ENCODE peak calls at places on chromosomes 4 and X, in eight cellular contexts. V is stimulated activated CD4-positive, alpha-beta T cell treated with anti-CD3 and anti-CD28 coated beads, Interleukin-1b, Interleukin-23, amount 100 ng/mL, for 1 hour; Y is WTC11; Q is activated CD4-positive, CD25-positive, alpha-beta regulatory T cell treated with anti-CD3 and anti-CD28 coated beads, Interleukin-2, amount 50 U/mL, for 72 hours; N is progenitor cell of endocrine pancreas; L is dorsolateral prefrontal cortex; U is spleen; T is ELF-1. I is an unnamed sample.

GRCh38 chr4:40621592-40622512 is 7.8 kb downstream of the RBM47 start:
- DNase-seq in V (no peak), Y (peak; percentile 22), Q (no peak), N (no peak), L (no peak), U (peak; percentile 84), T (peak; percentile 70), I (no peak)

GRCh38 chr4:107037188-107037587 is 1.1 kb upstream of the DKK2 start:
- DNase-seq in V (no peak), Y (peak; percentile 70), Q (no peak), N (peak; percentile 44), L (peak; percentile 46), U (peak; percentile 65), T (peak; percentile 78), I (peak; percentile 81)

GRCh38 chr4:164462471-164462870 is 291.5 kb upstream of the SMIM31 start:
- DNase-seq in V (no peak), Y (no peak), Q (no peak), N (no peak), L (no peak), U (no peak), T (no peak), I (no peak)

GRCh38 chr4:66688674-66689073 is 856.6 kb downstream of the CENPC start:
- DNase-seq in V (no peak), Y (no peak), Q (no peak), N (no peak), L (no peak), U (no peak), T (no peak), I (no peak)

GRCh38 chr4:26741491-26741871 is 119.2 kb upstream of the STIM2 start:
- DNase-seq in V (no peak), Y (no peak), Q (no peak), N (no peak), L (no peak), U (no peak), T (no peak), I (no peak)

GRCh38 chr4:139656614-139657486 is 8.8 kb upstream of the MGST2 start:
- DNase-seq in V (no peak), Y (peak; percentile 57), Q (no peak), N (peak; percentile 49), L (no peak), U (no peak), T (peak; percentile 82), I (no peak)

GRCh38 chr4:1077711-1078477 is 35.5 kb downstream of the RNF212 start:
- DNase-seq in V (no peak), Y (no peak), Q (no peak), N (no peak), L (no peak), U (no peak), T (no peak), I (no peak)

GRCh38 chr4:6437682-6438264 is 34.6 kb downstream of the PPP2R2C start:
- DNase-seq in V (no peak), Y (no peak), Q (no peak), N (no peak), L (no peak), U (no peak), T (no peak), I (no peak)

GRCh38 chr4:128060620-128061565 is at the start of gene LARP1B:
- DNase-seq in V (peak; percentile 91), Y (peak; percentile 96), Q (peak; percentile 92), N (peak; percentile 95), L (peak; percentile 81), U (peak; percentile 99), T (peak; percentile 97), I (peak; percentile 98)

GRCh38 chrX:46072776-46073175 is 472.4 kb downstream of the ZNF674 start:
- DNase-seq in V (no peak), Y (no peak), Q (no peak), N (no peak), L (no peak), U (no peak), T (no peak), I (no peak)

GRCh38 chrX:18769812-18770573 is 62.5 kb downstream of the PPEF1 start:
- DNase-seq in V (no peak), Y (no peak), Q (no peak), N (no peak), L (no peak), U (no peak), T (no peak), I (no peak)

GRCh38 chrX:28586891-28587635 is at the start of gene IL1RAPL1:
- DNase-seq in V (no peak), Y (no peak), Q (no peak), N (no peak), L (no peak), U (no peak), T (peak; percentile 33), I (no peak)

GRCh38 chr4:116302990-116303735 is 782.2 kb downstream of the TRAM1L1 start:
- DNase-seq in V (no peak), Y (no peak), Q (no peak), N (no peak), L (no peak), U (peak; percentile 30), T (no peak), I (no peak)

GRCh38 chr4:155734065-155734464 is 24.8 kb upstream of the GUCY1B1 start:
- DNase-seq in V (no peak), Y (no peak), Q (no peak), N (no peak), L (no peak), U (no peak), T (no peak), I (no peak)

GRCh38 chr4:75886104-75886503 is 16.1 kb downstream of the PPEF2 start:
- DNase-seq in V (no peak), Y (peak; percentile 18), Q (no peak), N (no peak), L (no peak), U (no peak), T (no peak), I (no peak)

GRCh38 chr4:111707491-111707890 is 437.8 kb upstream of the FAM241A start:
- DNase-seq in V (no peak), Y (no peak), Q (no peak), N (no peak), L (no peak), U (no peak), T (no peak), I (no peak)

GRCh38 chr4:81455895-81456294 is 15.8 kb downstream of the RASGEF1B start:
- DNase-seq in V (no peak), Y (no peak), Q (no peak), N (no peak), L (no peak), U (no peak), T (no peak), I (no peak)

GRCh38 chr4:126627255-126627654 is 1005.5 kb upstream of the INTU start:
- DNase-seq in V (no peak), Y (peak; percentile 29), Q (no peak), N (no peak), L (no peak), U (no peak), T (no peak), I (no peak)

GRCh38 chr4:154335588-154335987 is 156.0 kb downstream of the DCHS2 start:
- DNase-seq in V (no peak), Y (no peak), Q (no peak), N (no peak), L (no peak), U (no peak), T (no peak), I (no peak)

GRCh38 chr4:3786196-3786869 is 20.1 kb downstream of the ADRA2C start:
- DNase-seq in V (no peak), Y (no peak), Q (no peak), N (no peak), L (peak; percentile 51), U (no peak), T (no peak), I (no peak)

GRCh38 chrX:141669689-141670088 is 28.9 kb downstream of the SPANXD start:
- DNase-seq in V (no peak), Y (no peak), Q (no peak), N (no peak), L (no peak), U (no peak), T (no peak), I (no peak)

GRCh38 chr4:54945838-54946237 is 179.6 kb downstream of the KDR start:
- DNase-seq in V (no peak), Y (no peak), Q (no peak), N (no peak), L (no peak), U (no peak), T (no peak), I (no peak)

GRCh38 chr4:81485310-81485980 is 13.7 kb upstream of the RASGEF1B start:
- DNase-seq in V (no peak), Y (no peak), Q (no peak), N (no peak), L (no peak), U (no peak), T (no peak), I (no peak)

GRCh38 chr4:33722800-33723511 is 2521.4 kb downstream of the ARAP2 start:
- DNase-seq in V (no peak), Y (no peak), Q (no peak), N (no peak), L (no peak), U (no peak), T (no peak), I (no peak)

GRCh38 chr4:168864831-168865541 is 145.1 kb downstream of the CBR4 start:
- DNase-seq in V (no peak), Y (peak; percentile 42), Q (no peak), N (no peak), L (no peak), U (no peak), T (no peak), I (no peak)

GRCh38 chr4:38113136-38113535 is 152.9 kb downstream of the PTTG2 start:
- DNase-seq in V (no peak), Y (no peak), Q (no peak), N (no peak), L (no peak), U (no peak), T (no peak), I (no peak)

GRCh38 chr4:122930877-122931276 is 8.5 kb upstream of the NUDT6 start:
- DNase-seq in V (no peak), Y (no peak), Q (no peak), N (no peak), L (no peak), U (no peak), T (no peak), I (no peak)

GRCh38 chr4:12724520-12724919 is 759.6 kb downstream of the RAB28 start:
- DNase-seq in V (no peak), Y (no peak), Q (no peak), N (no peak), L (no peak), U (no peak), T (no peak), I (no peak)

GRCh38 chr4:5033266-5033945 is 14.1 kb upstream of the CYTL1 start:
- DNase-seq in V (no peak), Y (no peak), Q (no peak), N (no peak), L (no peak), U (peak; percentile 78), T (no peak), I (no peak)

GRCh38 chrX:26262121-26262523 is 46.2 kb downstream of the MAGEB5 start:
- DNase-seq in V (no peak), Y (no peak), Q (no peak), N (no peak), L (no peak), U (no peak), T (peak; percentile 19), I (no peak)

GRCh38 chr4:48375651-48376291 is 34.4 kb downstream of the SLAIN2 start:
- DNase-seq in V (no peak), Y (no peak), Q (no peak), N (no peak), L (no peak), U (no peak), T (no peak), I (no peak)

GRCh38 chr4:112190684-112191083 is 40.9 kb upstream of the AP1AR start:
- DNase-seq in V (no peak), Y (no peak), Q (no peak), N (no peak), L (no peak), U (no peak), T (no peak), I (no peak)

GRCh38 chrX:43679778-43680177 is 23.7 kb downstream of the MAOA start:
- DNase-seq in V (no peak), Y (no peak), Q (no peak), N (no peak), L (no peak), U (no peak), T (no peak), I (no peak)

GRCh38 chr4:22356996-22357596 is 158.8 kb downstream of the ADGRA3 start:
- DNase-seq in V (no peak), Y (no peak), Q (no peak), N (no peak), L (no peak), U (no peak), T (peak; percentile 8), I (no peak)